ENCODE peak calls at places on chromosomes 13 and 19, in five cellular contexts. X is KG1; P is activated CD8-positive, alpha-beta memory T cell treated with anti-CD3 and anti-CD28 coated beads for 1 hour; F is activated CD4-positive, alpha-beta T cell treated with anti-CD3 and anti-CD28 coated beads for 24 hours; J is NCI-H1105. W is an unnamed sample.
A peak's percentile ranks its signal among the peaks of the same experiment; 100 is the strongest.

GRCh38 chr19:40677156-40677555 is 13.3 kb downstream of the NUMBL start:
- DNase-seq in X (no peak), P (no peak), F (no peak), J (no peak), W (no peak)

GRCh38 chr13:110275931-110276552 is 30.9 kb downstream of the COL4A1 start:
- DNase-seq in X (no peak), P (no peak), F (no peak), J (no peak), W (no peak)

GRCh38 chr13:58619396-58620113 is 988.0 kb downstream of the PCDH17 start:
- DNase-seq in X (no peak), P (no peak), F (no peak), J (no peak), W (no peak)

GRCh38 chr13:82751221-82751620 is 1131.1 kb downstream of the SLITRK1 start:
- DNase-seq in X (no peak), P (no peak), F (no peak), J (no peak), W (no peak)

GRCh38 chr13:79485014-79485441 is 4.1 kb downstream of the NDFIP2 start:
- DNase-seq in X (no peak), P (no peak), F (no peak), J (no peak), W (no peak)

GRCh38 chr13:36981156-36981743 is 17.9 kb downstream of the ALG5 start:
- DNase-seq in X (no peak), P (no peak), F (no peak), J (peak; percentile 15), W (no peak)

GRCh38 chr19:8552810-8553209 is 24.4 kb downstream of the MYO1F start:
- DNase-seq in X (no peak), P (no peak), F (no peak), J (no peak), W (peak; percentile 58)

GRCh38 chr13:33745370-33746324 is 72.3 kb upstream of the RFC3 start:
- DNase-seq in X (no peak), P (no peak), F (no peak), J (peak; percentile 83), W (no peak)

GRCh38 chr19:33638167-33639033 is 16.6 kb downstream of the CHST8 start:
- DNase-seq in X (no peak), P (no peak), F (no peak), J (peak; percentile 49), W (peak; percentile 50)

GRCh38 chr19:49875801-49876421 is 1.2 kb downstream of the AKT1S1 start:
- DNase-seq in X (no peak), P (no peak), F (peak; percentile 39), J (peak; percentile 50), W (peak; percentile 65)

GRCh38 chr13:101289764-101290163 is 126.5 kb downstream of the NALCN start:
- DNase-seq in X (no peak), P (no peak), F (no peak), J (peak; percentile 83), W (peak; percentile 75)

GRCh38 chr19:45952691-45953505 is 20.8 kb downstream of the NOVA2 start:
- DNase-seq in X (peak; percentile 11), P (no peak), F (no peak), J (no peak), W (peak; percentile 96)

GRCh38 chr19:5908773-5909442 is 4.2 kb downstream of the VMAC start:
- DNase-seq in X (no peak), P (no peak), F (no peak), J (no peak), W (no peak)

GRCh38 chr13:51999525-51999924 is 11.7 kb downstream of the ATP7B start:
- DNase-seq in X (no peak), P (no peak), F (no peak), J (no peak), W (no peak)

GRCh38 chr13:77545626-77546412 is 10.3 kb downstream of the SCEL start:
- DNase-seq in X (no peak), P (no peak), F (no peak), J (no peak), W (no peak)

GRCh38 chr19:16737909-16738308 is 18.3 kb downstream of the NWD1 start:
- DNase-seq in X (no peak), P (no peak), F (no peak), J (peak; percentile 62), W (no peak)

GRCh38 chr13:73215807-73216206 is 157.0 kb downstream of the KLF5 start:
- DNase-seq in X (no peak), P (no peak), F (no peak), J (no peak), W (no peak)

GRCh38 chr19:10686661-10687517 is 14.3 kb upstream of the QTRT1 start:
- DNase-seq in X (no peak), P (no peak), F (no peak), J (no peak), W (no peak)